ENCODE peak calls at places on chromosome 5, in six cellular contexts. One of them, this sample, is unnamed.

GRCh38 chr5:120539471-120539870 is 75.4 kb downstream of the PRR16 start:
- DNase-seq in K562: no peak
- DNase-seq in HepG2: no peak
- DNase-seq in HCT116: no peak
- DNase-seq in WTC11: no peak
- DNase-seq in GM12878: no peak
- DNase-seq in this sample: no peak

GRCh38 chr5:32233696-32234447 is 59.8 kb upstream of the GOLPH3 start:
- DNase-seq in K562: no peak
- DNase-seq in HepG2: peak; percentile 100
- DNase-seq in HCT116: no peak
- DNase-seq in WTC11: no peak
- DNase-seq in GM12878: no peak
- DNase-seq in this sample: no peak

GRCh38 chr5:145666591-145666990 is 168.6 kb downstream of the PRELID2 start:
- DNase-seq in K562: no peak
- DNase-seq in HepG2: no peak
- DNase-seq in HCT116: no peak
- DNase-seq in WTC11: no peak
- DNase-seq in GM12878: no peak
- DNase-seq in this sample: no peak

GRCh38 chr5:176743828-176744583 is 66.4 kb upstream of the UNC5A start:
- DNase-seq in K562: no peak
- DNase-seq in HepG2: no peak
- DNase-seq in HCT116: no peak
- DNase-seq in WTC11: no peak
- DNase-seq in GM12878: no peak
- DNase-seq in this sample: peak; percentile 60

GRCh38 chr5:66864240-66864884 is 268.2 kb downstream of the MAST4 start:
- DNase-seq in K562: no peak
- DNase-seq in HepG2: peak; percentile 15
- DNase-seq in HCT116: no peak
- DNase-seq in WTC11: peak; percentile 40
- DNase-seq in GM12878: no peak
- DNase-seq in this sample: no peak

GRCh38 chr5:170483701-170484458 is 19.9 kb upstream of the KCNIP1 start:
- DNase-seq in K562: no peak
- DNase-seq in HepG2: no peak
- DNase-seq in HCT116: no peak
- DNase-seq in WTC11: no peak
- DNase-seq in GM12878: no peak
- DNase-seq in this sample: no peak

GRCh38 chr5:2324788-2325187 is 426.7 kb downstream of the IRX2 start:
- DNase-seq in K562: no peak
- DNase-seq in HepG2: no peak
- DNase-seq in HCT116: no peak
- DNase-seq in WTC11: no peak
- DNase-seq in GM12878: no peak
- DNase-seq in this sample: no peak

GRCh38 chr5:172902497-172903472 is 56.4 kb upstream of the RPL26L1 start:
- DNase-seq in K562: peak; percentile 81
- DNase-seq in HepG2: peak; percentile 90
- DNase-seq in HCT116: peak; percentile 8
- DNase-seq in WTC11: peak; percentile 64
- DNase-seq in GM12878: no peak
- DNase-seq in this sample: peak; percentile 62

GRCh38 chr5:96823900-96824351 is 16.2 kb upstream of the ERAP1 start:
- DNase-seq in K562: no peak
- DNase-seq in HepG2: peak; percentile 25
- DNase-seq in HCT116: no peak
- DNase-seq in WTC11: no peak
- DNase-seq in GM12878: no peak
- DNase-seq in this sample: no peak

GRCh38 chr5:58497956-58498942 is 7.0 kb downstream of the GAPT start:
- DNase-seq in K562: peak; percentile 20
- DNase-seq in HepG2: peak; percentile 24
- DNase-seq in HCT116: peak; percentile 15
- DNase-seq in WTC11: peak; percentile 66
- DNase-seq in GM12878: no peak
- DNase-seq in this sample: peak; percentile 10

GRCh38 chr5:79235222-79235577 is 731 bp upstream of the JMY start:
- DNase-seq in K562: no peak
- DNase-seq in HepG2: peak; percentile 75
- DNase-seq in HCT116: no peak
- DNase-seq in WTC11: no peak
- DNase-seq in GM12878: no peak
- DNase-seq in this sample: no peak

GRCh38 chr5:100901851-100902341 is 1.2 kb downstream of the ST8SIA4 start:
- DNase-seq in K562: no peak
- DNase-seq in HepG2: no peak
- DNase-seq in HCT116: no peak
- DNase-seq in WTC11: no peak
- DNase-seq in GM12878: no peak
- DNase-seq in this sample: no peak

GRCh38 chr5:108345541-108346171 is 36.2 kb downstream of the FBXL17 start:
- DNase-seq in K562: no peak
- DNase-seq in HepG2: peak; percentile 43
- DNase-seq in HCT116: peak; percentile 13
- DNase-seq in WTC11: no peak
- DNase-seq in GM12878: peak; percentile 5
- DNase-seq in this sample: no peak

GRCh38 chr5:60576425-60576824 is 123.5 kb downstream of the DEPDC1B start:
- DNase-seq in K562: no peak
- DNase-seq in HepG2: no peak
- DNase-seq in HCT116: no peak
- DNase-seq in WTC11: no peak
- DNase-seq in GM12878: no peak
- DNase-seq in this sample: no peak

GRCh38 chr5:125210241-125210947 is 464.0 kb upstream of the ZNF608 start:
- DNase-seq in K562: no peak
- DNase-seq in HepG2: no peak
- DNase-seq in HCT116: no peak
- DNase-seq in WTC11: no peak
- DNase-seq in GM12878: no peak
- DNase-seq in this sample: no peak

GRCh38 chr5:104363567-104363966 is 801.0 kb upstream of the NUDT12 start:
- DNase-seq in K562: no peak
- DNase-seq in HepG2: no peak
- DNase-seq in HCT116: no peak
- DNase-seq in WTC11: no peak
- DNase-seq in GM12878: no peak
- DNase-seq in this sample: no peak

GRCh38 chr5:39191216-39191615 is 28.1 kb downstream of the FYB1 start:
- DNase-seq in K562: no peak
- DNase-seq in HepG2: no peak
- DNase-seq in HCT116: no peak
- DNase-seq in WTC11: no peak
- DNase-seq in GM12878: no peak
- DNase-seq in this sample: no peak

GRCh38 chr5:168985454-168985853 is 315.5 kb downstream of the SLIT3 start:
- DNase-seq in K562: no peak
- DNase-seq in HepG2: no peak
- DNase-seq in HCT116: no peak
- DNase-seq in WTC11: peak; percentile 41
- DNase-seq in GM12878: no peak
- DNase-seq in this sample: no peak

GRCh38 chr5:171479776-171480125 is 60.3 kb downstream of the FGF18 start:
- DNase-seq in K562: no peak
- DNase-seq in HepG2: no peak
- DNase-seq in HCT116: no peak
- DNase-seq in WTC11: no peak
- DNase-seq in GM12878: no peak
- DNase-seq in this sample: no peak

GRCh38 chr5:171481791-171482536 is 62.5 kb downstream of the FGF18 start:
- DNase-seq in K562: no peak
- DNase-seq in HepG2: no peak
- DNase-seq in HCT116: no peak
- DNase-seq in WTC11: no peak
- DNase-seq in GM12878: no peak
- DNase-seq in this sample: no peak

GRCh38 chr5:171485668-171486067 is 66.2 kb downstream of the FGF18 start:
- DNase-seq in K562: no peak
- DNase-seq in HepG2: no peak
- DNase-seq in HCT116: no peak
- DNase-seq in WTC11: no peak
- DNase-seq in GM12878: no peak
- DNase-seq in this sample: no peak

GRCh38 chr5:171483453-171484177 is 64.2 kb downstream of the FGF18 start:
- DNase-seq in K562: no peak
- DNase-seq in HepG2: no peak
- DNase-seq in HCT116: no peak
- DNase-seq in WTC11: no peak
- DNase-seq in GM12878: no peak
- DNase-seq in this sample: no peak

GRCh38 chr5:171484460-171484899 is 65.0 kb downstream of the FGF18 start:
- DNase-seq in K562: peak; percentile 88
- DNase-seq in HepG2: no peak
- DNase-seq in HCT116: peak; percentile 10
- DNase-seq in WTC11: peak; percentile 44
- DNase-seq in GM12878: no peak
- DNase-seq in this sample: peak; percentile 77
- TF ChIP-seq ATF3 in K562: peak; percentile 29
- TF ChIP-seq ATF3 in HepG2: no peak
- TF ChIP-seq ATF3 in HCT116: no peak
- TF ChIP-seq ATF3 in WTC11: no peak
- TF ChIP-seq ATF3 in GM12878: no peak
- TF ChIP-seq ATF3 in this sample: no peak

DNA sequence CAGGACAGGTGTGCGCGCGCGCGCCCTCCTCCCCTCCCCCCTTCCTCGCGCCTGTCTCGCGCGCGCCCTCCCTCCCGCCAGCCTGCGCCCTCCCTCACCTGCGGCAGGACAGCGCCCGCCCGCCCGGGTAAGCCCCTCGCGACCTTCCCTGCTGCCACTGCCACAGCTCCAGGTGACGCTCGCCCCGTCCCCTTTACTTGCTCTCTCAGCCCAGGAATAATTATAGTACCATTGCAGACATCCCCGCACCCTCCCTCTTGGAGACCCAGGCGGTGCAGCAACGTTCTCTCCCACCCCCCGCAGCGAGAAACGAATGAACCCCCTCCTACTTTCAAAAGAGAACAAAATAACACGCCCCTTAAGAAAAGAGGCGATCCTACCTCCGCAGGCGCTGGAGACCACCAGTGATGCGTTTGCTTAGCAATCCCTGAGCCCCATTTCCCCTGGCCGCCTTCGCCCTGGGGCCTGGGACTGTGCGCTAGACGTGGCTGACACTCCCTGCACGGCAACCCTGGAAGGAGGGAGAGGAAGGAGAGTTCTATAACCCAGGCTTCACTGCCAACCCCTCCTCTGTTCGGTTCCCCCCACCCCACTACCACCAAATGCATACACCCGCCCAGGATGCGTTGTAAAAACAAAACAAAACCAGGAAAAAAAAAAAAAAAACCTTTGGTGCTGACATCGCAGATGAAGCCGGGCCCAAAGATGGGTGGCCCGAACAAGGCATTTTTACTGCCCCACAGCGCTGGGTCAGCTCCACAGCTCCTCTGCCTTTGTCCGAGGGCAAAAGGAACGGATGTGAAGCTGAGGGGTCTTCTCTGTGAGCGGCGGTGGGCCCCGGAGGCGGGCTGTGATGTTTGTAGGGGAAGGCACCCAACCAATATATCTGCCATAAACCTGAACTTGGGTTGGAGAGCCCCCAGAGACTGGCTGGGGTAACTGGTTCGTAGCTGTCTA is 5.5 kb upstream of the PURA start:
- DNase-seq in K562: no peak
- DNase-seq in HepG2: no peak
- DNase-seq in HCT116: no peak
- DNase-seq in WTC11: peak; percentile 45
- DNase-seq in GM12878: no peak
- DNase-seq in this sample: peak; percentile 60
- TF ChIP-seq ATF3 in K562: no peak
- TF ChIP-seq ATF3 in HepG2: no peak
- TF ChIP-seq ATF3 in HCT116: no peak
- TF ChIP-seq ATF3 in WTC11: no peak
- TF ChIP-seq ATF3 in GM12878: no peak
- TF ChIP-seq ATF3 in this sample: no peak

DNA sequence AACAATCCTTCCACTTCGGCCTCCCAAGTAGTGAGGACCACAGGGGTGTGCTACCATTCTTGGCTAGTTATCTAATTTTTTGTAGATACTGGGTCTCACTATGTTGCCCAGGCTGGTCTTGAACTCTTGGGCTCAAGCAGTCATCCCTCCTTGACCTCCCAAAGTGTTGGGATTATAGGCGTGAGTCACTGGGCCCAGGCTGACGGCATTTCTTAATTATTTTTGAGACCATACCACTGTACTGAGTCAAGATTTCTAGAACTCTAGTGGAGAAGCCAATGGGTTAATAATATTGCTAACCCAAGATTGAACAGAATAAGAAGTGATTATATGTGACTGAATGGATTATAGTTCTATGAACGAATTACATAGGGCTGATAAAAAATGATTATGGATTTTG is 66.7 kb downstream of the TARS1 start:
- DNase-seq in K562: no peak
- DNase-seq in HepG2: no peak
- DNase-seq in HCT116: no peak
- DNase-seq in WTC11: no peak
- DNase-seq in GM12878: no peak
- DNase-seq in this sample: no peak
- TF ChIP-seq ATF3 in K562: no peak
- TF ChIP-seq ATF3 in HepG2: no peak
- TF ChIP-seq ATF3 in HCT116: no peak
- TF ChIP-seq ATF3 in WTC11: no peak
- TF ChIP-seq ATF3 in GM12878: no peak
- TF ChIP-seq ATF3 in this sample: no peak

GRCh38 chr5:83255268-83255667 is 177.9 kb downstream of the XRCC4 start:
- DNase-seq in K562: no peak
- DNase-seq in HepG2: no peak
- DNase-seq in HCT116: no peak
- DNase-seq in WTC11: no peak
- DNase-seq in GM12878: no peak
- DNase-seq in this sample: no peak
- TF ChIP-seq ATF3 in K562: no peak
- TF ChIP-seq ATF3 in HepG2: no peak
- TF ChIP-seq ATF3 in HCT116: no peak
- TF ChIP-seq ATF3 in WTC11: no peak
- TF ChIP-seq ATF3 in GM12878: no peak
- TF ChIP-seq ATF3 in this sample: no peak

GRCh38 chr5:43039115-43039467 is 1.0 kb downstream of the ANXA2R start:
- DNase-seq in K562: no peak
- DNase-seq in HepG2: no peak
- DNase-seq in HCT116: no peak
- DNase-seq in WTC11: no peak
- DNase-seq in GM12878: no peak
- DNase-seq in this sample: no peak

GRCh38 chr5:43036409-43036808 is 3.7 kb downstream of the ANXA2R start:
- DNase-seq in K562: no peak
- DNase-seq in HepG2: no peak
- DNase-seq in HCT116: no peak
- DNase-seq in WTC11: no peak
- DNase-seq in GM12878: no peak
- DNase-seq in this sample: no peak

GRCh38 chr5:43036856-43037711 is 3.0 kb downstream of the ANXA2R start:
- DNase-seq in K562: no peak
- DNase-seq in HepG2: no peak
- DNase-seq in HCT116: no peak
- DNase-seq in WTC11: no peak
- DNase-seq in GM12878: no peak
- DNase-seq in this sample: no peak

GRCh38 chr5:43038523-43038989 is 1.6 kb downstream of the ANXA2R start:
- DNase-seq in K562: no peak
- DNase-seq in HepG2: no peak
- DNase-seq in HCT116: no peak
- DNase-seq in WTC11: no peak
- DNase-seq in GM12878: no peak
- DNase-seq in this sample: no peak

GRCh38 chr5:43037929-43038510 is 2.1 kb downstream of the ANXA2R start:
- DNase-seq in K562: no peak
- DNase-seq in HepG2: no peak
- DNase-seq in HCT116: no peak
- DNase-seq in WTC11: no peak
- DNase-seq in GM12878: no peak
- DNase-seq in this sample: no peak
- TF ChIP-seq ATF3 in K562: no peak
- TF ChIP-seq ATF3 in HepG2: no peak
- TF ChIP-seq ATF3 in HCT116: no peak
- TF ChIP-seq ATF3 in WTC11: no peak
- TF ChIP-seq ATF3 in GM12878: no peak
- TF ChIP-seq ATF3 in this sample: no peak

This sample was measured in H1.